ENCODE peak calls at places on chromosomes 5 and 9, in ten cellular contexts. C is activated CD8-positive, alpha-beta T cell treated with anti-CD3 and anti-CD28 coated beads, Interleukin-2, amount 10 ng/mL, durations not matched to agents 7 days and 5 days; J is A549; W is heart right ventricle; O is kidney tubule cell; R is posterior vena cava; T is HT-29; H is activated T-cell treated with anti-CD3 and anti-CD28 coated beads for 24 hours; G is HEK293T; S is fibroblast of mammary gland. N is an unnamed sample.

GRCh38 chr5:150129813-150130492 is 25.7 kb downstream of the PDGFRB start:
- DNase-seq in T (peak), C (peak), G (peak), H (peak), O (peak), W (peak), J (peak), R (peak), S (peak), N (peak)

GRCh38 chr9:13267743-13268142 is 11.7 kb downstream of the MPDZ start:
- DNase-seq in S (peak), O (peak), C (no peak), H (no peak), W (no peak), G (peak), T (no peak), R (no peak), J (peak), N (peak)

GRCh38 chr9:13568851-13569618 is 289.5 kb upstream of the MPDZ start:
- DNase-seq in O (peak), G (no peak), T (no peak), S (no peak), H (no peak), W (peak), J (no peak), R (no peak), C (no peak), N (peak)

GRCh38 chr9:113148996-113149960 is 1.5 kb upstream of the SLC31A2 start:
- DNase-seq in H (no peak), R (no peak), G (no peak), J (no peak), C (no peak), W (no peak), S (no peak), T (no peak), O (no peak), N (no peak)

GRCh38 chr9:128920381-128921058 is at the start of gene PHYHD1:
- DNase-seq in W (peak), T (no peak), H (no peak), S (peak), O (no peak), R (peak), J (no peak), C (no peak), G (no peak), N (no peak)

GRCh38 chr5:64207978-64208377 is 42.3 kb downstream of the RNF180 start:
- DNase-seq in R (no peak), O (peak), G (no peak), S (peak), C (no peak), H (no peak), T (peak), J (no peak), W (no peak), N (peak)

GRCh38 chr5:103456476-103456875 is 106.1 kb downstream of the NUDT12 start:
- DNase-seq in G (no peak), H (no peak), J (no peak), O (peak), T (no peak), W (no peak), R (no peak), S (no peak), C (no peak), N (no peak)

GRCh38 chr5:9356306-9356942 is 189.5 kb downstream of the SEMA5A start:
- DNase-seq in J (no peak), W (no peak), O (no peak), T (no peak), C (no peak), G (no peak), R (no peak), H (no peak), S (no peak), N (no peak)

GRCh38 chr9:33878691-33879366 is 61.9 kb downstream of the UBE2R2 start:
- DNase-seq in O (no peak), H (no peak), G (no peak), J (no peak), W (no peak), R (no peak), C (no peak), S (no peak), T (no peak), N (no peak)

GRCh38 chr5:126888180-126888579 is 111.2 kb downstream of the LMNB1 start:
- DNase-seq in C (no peak), J (no peak), S (no peak), T (no peak), O (no peak), G (no peak), W (no peak), R (no peak), H (no peak), N (no peak)

GRCh38 chr9:37965116-37965515 is 61.2 kb upstream of the SLC25A51 start:
- DNase-seq in C (no peak), J (no peak), T (no peak), W (no peak), O (no peak), R (no peak), H (no peak), S (no peak), G (no peak), N (no peak)

GRCh38 chr5:465591-466403 is 22.8 kb downstream of the EXOC3 start:
- DNase-seq in O (no peak), S (no peak), R (peak), W (peak), C (no peak), G (no peak), H (no peak), T (no peak), J (no peak), N (no peak)